ENCODE peak calls at places on chromosome 1, in seven cellular contexts. I, Z, C, H, O, D and V are unnamed samples.
A peak's percentile ranks its signal among the peaks of the same experiment; 100 is the strongest.

GRCh38 chr1:70034403-70034802 is 171.0 kb downstream of the LRRC40 start:
- DNase-seq in I (no peak), Z (no peak), C (peak; percentile 68), H (no peak), O (no peak), D (peak; percentile 29), V (no peak)

GRCh38 chr1:40404670-40405462 is 31.3 kb downstream of the SMAP2 start:
- DNase-seq in I (no peak), Z (no peak), C (peak; percentile 75), H (peak; percentile 59), O (no peak), D (peak; percentile 51), V (no peak)

GRCh38 chr1:66397192-66397591 is 136.8 kb upstream of the SGIP1 start:
- DNase-seq in I (no peak), Z (no peak), C (no peak), H (no peak), O (no peak), D (no peak), V (no peak)

GRCh38 chr1:212606734-212607205 is 1.8 kb upstream of the ATF3 start:
- DNase-seq in I (peak; percentile 92), Z (peak; percentile 78), C (no peak), H (no peak), O (peak; percentile 90), D (no peak), V (peak; percentile 83)

GRCh38 chr1:230122361-230123279 is 55.6 kb downstream of the GALNT2 start:
- DNase-seq in I (no peak), Z (no peak), C (no peak), H (no peak), O (no peak), D (no peak), V (no peak)

GRCh38 chr1:27009601-27010197 is 3.0 kb downstream of the TENT5B start:
- DNase-seq in I (peak; percentile 84), Z (peak; percentile 80), C (no peak), H (no peak), O (peak; percentile 72), D (no peak), V (no peak)

GRCh38 chr1:8825985-8826481 is 8.6 kb upstream of the RERE start:
- DNase-seq in I (peak; percentile 77), Z (no peak), C (peak; percentile 12), H (no peak), O (no peak), D (no peak), V (no peak)

GRCh38 chr1:220370041-220370700 is 97.9 kb upstream of the RAB3GAP2 start:
- DNase-seq in I (no peak), Z (no peak), C (no peak), H (no peak), O (no peak), D (peak; percentile 63), V (no peak)

GRCh38 chr1:1858382-1859086 is 32.4 kb downstream of the GNB1 start:
- DNase-seq in I (peak; percentile 86), Z (peak; percentile 88), C (peak; percentile 98), H (no peak), O (no peak), D (no peak), V (peak; percentile 78)

GRCh38 chr1:92960395-92961130 is 699 bp downstream of the DIPK1A start:
- DNase-seq in I (peak; percentile 79), Z (peak; percentile 82), C (peak; percentile 75), H (peak; percentile 35), O (no peak), D (peak; percentile 70), V (peak; percentile 82)
- TF ChIP-seq POLR2AphosphoS5 in I (no peak), Z (peak; percentile 51), C (no peak), H (no peak), O (peak; percentile 46), D (no peak), V (peak; percentile 43)

DNA sequence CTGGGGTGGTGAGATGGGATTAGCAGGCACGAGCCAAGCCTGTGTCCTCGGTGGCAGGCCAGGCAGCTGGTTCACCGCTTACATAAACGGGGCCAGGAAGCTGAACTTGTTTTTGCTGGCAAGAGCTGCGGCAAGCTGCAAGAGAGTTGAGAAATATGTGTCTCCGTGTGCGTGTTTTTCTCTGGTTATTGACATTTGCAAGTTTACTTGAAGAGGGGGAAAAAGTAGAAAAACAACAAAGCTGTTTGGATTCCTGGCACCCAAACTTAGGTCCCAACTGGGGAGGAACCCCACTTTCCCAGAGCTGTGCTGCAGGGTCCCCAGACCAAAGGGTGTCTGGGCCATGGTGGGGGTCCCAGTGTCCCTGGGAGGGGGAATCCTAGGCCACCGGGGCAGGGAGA is 14.5 kb downstream of the IL6R start:
- DNase-seq in I (peak; percentile 94), Z (peak; percentile 98), C (peak; percentile 96), H (no peak), O (peak; percentile 85), D (no peak), V (peak; percentile 89)
- H3K4me1 ChIP-seq in I (peaks cover 92% of the 10 kb centered on the region), Z (peaks cover 100% of the 10 kb centered on the region), C (peaks cover 43% of the 10 kb centered on the region), H (peaks cover 66% of the 10 kb centered on the region), O (peaks cover 67% of the 10 kb centered on the region), D (peaks cover 62% of the 10 kb centered on the region), V (peaks cover 90% of the 10 kb centered on the region)

GRCh38 chr1:44644806-44645205 is 29.5 kb downstream of the TMEM53 start:
- DNase-seq in I (no peak), Z (no peak), C (no peak), H (no peak), O (no peak), D (no peak), V (no peak)
- TF ChIP-seq POLR2AphosphoS5 in I (no peak), Z (no peak), C (no peak), H (no peak), O (no peak), D (no peak), V (no peak)

GRCh38 chr1:153803479-153804056 is 28.4 kb downstream of the SLC27A3 start:
- DNase-seq in I (no peak), Z (no peak), C (no peak), H (no peak), O (no peak), D (no peak), V (no peak)
- H3K4me1 ChIP-seq in I (peaks cover 24% of the 10 kb centered on the region), Z (no peaks in the 10 kb centered on the region), C (peaks cover 4% of the 10 kb centered on the region), H (no peaks in the 10 kb centered on the region), O (no peaks in the 10 kb centered on the region), D (peaks cover 5% of the 10 kb centered on the region), V (peaks cover 20% of the 10 kb centered on the region)

DNA sequence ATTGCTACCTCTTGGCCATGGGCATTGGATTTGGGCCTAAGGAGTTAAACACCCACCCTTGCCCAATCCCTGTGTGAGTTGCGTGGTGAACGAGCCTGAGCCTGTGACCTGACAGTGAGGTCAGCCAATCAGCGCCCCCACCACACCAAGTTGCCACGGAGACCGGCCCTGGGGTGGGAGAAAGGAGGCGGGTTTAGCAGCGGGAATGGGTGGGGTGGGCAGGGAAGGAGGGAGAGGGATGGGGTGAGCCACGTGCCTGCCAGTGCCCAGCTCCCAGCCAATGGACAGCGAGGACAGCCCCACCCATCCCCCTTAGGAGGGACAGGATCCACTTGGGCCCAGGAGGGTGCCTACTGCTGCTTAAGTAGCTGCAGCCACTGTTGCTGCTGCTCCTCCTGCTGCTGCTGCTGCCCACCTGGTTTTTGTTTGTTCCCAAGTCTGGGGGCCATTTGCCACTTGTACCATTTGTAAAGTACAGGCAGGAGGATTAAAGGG is 9.5 kb downstream of the ZBTB7B start:
- DNase-seq in I (peak; percentile 93), Z (peak; percentile 90), C (no peak), H (no peak), O (peak; percentile 75), D (peak; percentile 62), V (peak; percentile 81)
- TF ChIP-seq POLR2AphosphoS5 in I (no peak), Z (no peak), C (no peak), H (no peak), O (no peak), D (no peak), V (no peak)

GRCh38 chr1:35179864-35180263 is 13.1 kb downstream of the SFPQ start:
- DNase-seq in I (no peak), Z (no peak), C (no peak), H (no peak), O (no peak), D (no peak), V (no peak)
- H3K4me1 ChIP-seq in I (peaks cover 19% of the 10 kb centered on the region), Z (peaks cover 50% of the 10 kb centered on the region), C (peaks cover 6% of the 10 kb centered on the region), H (peaks cover 7% of the 10 kb centered on the region), O (peaks cover 5% of the 10 kb centered on the region), D (no peaks in the 10 kb centered on the region), V (peaks cover 21% of the 10 kb centered on the region)